ENCODE peak calls at places on chromosome 3, in ten cellular contexts. R, Z, H, P, K, N, J, Q, Y and U are unnamed samples.

GRCh38 chr3:111668912-111669488 is 73.9 kb upstream of the ZBED2 start:
- DNase-seq in R (peak), Z (no peak), H (peak), P (no peak), K (no peak), N (peak), J (peak), Q (peak), Y (peak), U (peak)

GRCh38 chr3:187742351-187743171 is 2.7 kb downstream of the BCL6 start:
- DNase-seq in R (no peak), Z (no peak), H (peak), P (no peak), K (peak), N (peak), J (no peak), Q (no peak), Y (no peak), U (no peak)

GRCh38 chr3:30510596-30510995 is 95.8 kb upstream of the TGFBR2 start:
- DNase-seq in R (no peak), Z (no peak), H (no peak), P (no peak), K (no peak), N (no peak), J (peak), Q (no peak), Y (no peak), U (no peak)

GRCh38 chr3:63141-63845 is 133.3 kb upstream of the CHL1 start:
- DNase-seq in R (no peak), Z (no peak), H (no peak), P (no peak), K (no peak), N (no peak), J (no peak), Q (no peak), Y (no peak), U (no peak)

GRCh38 chr3:65713016-65713415 is 325.7 kb downstream of the MAGI1 start:
- DNase-seq in R (no peak), Z (no peak), H (no peak), P (no peak), K (no peak), N (no peak), J (no peak), Q (peak), Y (no peak), U (no peak)

GRCh38 chr3:95356764-95357501 is 1294.1 kb downstream of the NSUN3 start:
- DNase-seq in R (no peak), Z (no peak), H (no peak), P (no peak), K (no peak), N (no peak), J (no peak), Q (no peak), Y (no peak), U (no peak)

GRCh38 chr3:177781686-177782161 is 584.4 kb upstream of the TBL1XR1 start:
- DNase-seq in R (no peak), Z (peak), H (no peak), P (no peak), K (peak), N (no peak), J (no peak), Q (peak), Y (no peak), U (no peak)

GRCh38 chr3:52524752-52525661 is 8.7 kb downstream of the NT5DC2 start:
- DNase-seq in R (no peak), Z (peak), H (no peak), P (no peak), K (peak), N (no peak), J (peak), Q (no peak), Y (no peak), U (no peak)

GRCh38 chr3:165195226-165195625 is 958 bp downstream of the SLITRK3 start:
- DNase-seq in R (no peak), Z (peak), H (no peak), P (no peak), K (no peak), N (no peak), J (no peak), Q (no peak), Y (no peak), U (no peak)

GRCh38 chr3:20022954-20023644 is 11.0 kb upstream of the PP2D1 start:
- DNase-seq in R (no peak), Z (no peak), H (no peak), P (no peak), K (no peak), N (no peak), J (peak), Q (no peak), Y (no peak), U (no peak)

GRCh38 chr3:73783811-73784210 is 159.1 kb upstream of the PDZRN3 start:
- DNase-seq in R (no peak), Z (no peak), H (no peak), P (no peak), K (no peak), N (no peak), J (no peak), Q (no peak), Y (no peak), U (no peak)

GRCh38 chr3:151052329-151052728 is 33.1 kb upstream of the MED12L start:
- DNase-seq in R (no peak), Z (no peak), H (no peak), P (no peak), K (no peak), N (no peak), J (no peak), Q (no peak), Y (no peak), U (no peak)

GRCh38 chr3:27565201-27565827 is 81.1 kb upstream of the SLC4A7 start:
- DNase-seq in R (no peak), Z (no peak), H (no peak), P (no peak), K (no peak), N (no peak), J (no peak), Q (no peak), Y (no peak), U (no peak)

GRCh38 chr3:16286672-16287604 is 21.9 kb downstream of the OXNAD1 start:
- DNase-seq in R (no peak), Z (no peak), H (no peak), P (no peak), K (no peak), N (no peak), J (no peak), Q (no peak), Y (no peak), U (no peak)

GRCh38 chr3:16290827-16291196 is 25.8 kb downstream of the OXNAD1 start:
- DNase-seq in R (no peak), Z (no peak), H (no peak), P (no peak), K (no peak), N (peak), J (no peak), Q (no peak), Y (no peak), U (no peak)

GRCh38 chr3:16290007-16290826 is 25.2 kb downstream of the OXNAD1 start:
- DNase-seq in R (peak), Z (peak), H (peak), P (no peak), K (no peak), N (peak), J (peak), Q (peak), Y (peak), U (peak)

GRCh38 chr3:16289144-16289889 is 24.3 kb downstream of the OXNAD1 start:
- DNase-seq in R (no peak), Z (no peak), H (no peak), P (no peak), K (no peak), N (no peak), J (no peak), Q (no peak), Y (no peak), U (no peak)

GRCh38 chr3:16288664-16289063 is 23.7 kb downstream of the OXNAD1 start:
- DNase-seq in R (no peak), Z (no peak), H (no peak), P (no peak), K (peak), N (no peak), J (no peak), Q (no peak), Y (no peak), U (no peak)
- H3K4me3 ChIP-seq in R (no peak), Z (no peak), H (peak), P (no peak), K (no peak), N (no peak), J (no peak), Q (no peak), Y (no peak), U (peak)

DNA sequence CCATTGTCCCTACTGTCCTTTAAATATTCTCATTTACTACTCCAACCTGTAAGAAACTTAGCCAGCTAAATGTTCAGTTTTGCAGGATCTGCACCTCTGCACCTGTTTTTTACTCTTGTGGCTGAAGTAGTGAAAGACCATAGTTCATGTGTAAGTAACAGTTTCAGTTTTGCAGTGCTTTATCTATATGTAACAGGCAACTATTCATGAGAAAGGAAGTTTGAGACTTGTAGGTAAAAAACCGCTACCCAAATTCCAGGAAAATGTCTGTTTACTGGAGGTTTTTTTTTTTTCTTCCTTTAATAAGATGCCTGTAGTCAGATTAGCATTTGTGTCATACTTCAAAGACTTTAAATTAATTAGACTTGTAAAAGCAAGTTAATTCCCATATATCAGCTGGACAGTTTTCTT is 25.4 kb upstream of the MBNL1 start:
- DNase-seq in R (no peak), Z (no peak), H (peak), P (no peak), K (no peak), N (peak), J (no peak), Q (no peak), Y (no peak), U (peak)
- H3K27ac ChIP-seq in R (no peak), Z (no peak), H (peak), P (peak), K (peak), N (peak), J (no peak), Q (no peak), Y (peak), U (peak)

GRCh38 chr3:44993471-44994205 is 17.6 kb downstream of the EXOSC7 start:
- DNase-seq in R (no peak), Z (no peak), H (no peak), P (no peak), K (no peak), N (no peak), J (no peak), Q (peak), Y (peak), U (no peak)
- H3K4me3 ChIP-seq in R (no peak), Z (no peak), H (no peak), P (no peak), K (no peak), N (no peak), J (no peak), Q (no peak), Y (no peak), U (no peak)

GRCh38 chr3:18743761-18744160 is 318.6 kb upstream of the SATB1 start:
- DNase-seq in R (no peak), Z (no peak), H (no peak), P (no peak), K (no peak), N (peak), J (no peak), Q (no peak), Y (no peak), U (no peak)

GRCh38 chr3:18744472-18744871 is 319.3 kb upstream of the SATB1 start:
- DNase-seq in R (no peak), Z (no peak), H (no peak), P (no peak), K (no peak), N (no peak), J (no peak), Q (no peak), Y (no peak), U (no peak)

GRCh38 chr3:18739098-18739431 is 313.9 kb upstream of the SATB1 start:
- DNase-seq in R (no peak), Z (no peak), H (no peak), P (no peak), K (no peak), N (no peak), J (no peak), Q (no peak), Y (no peak), U (no peak)

GRCh38 chr3:18738393-18739097 is 313.4 kb upstream of the SATB1 start:
- DNase-seq in R (no peak), Z (no peak), H (no peak), P (no peak), K (no peak), N (no peak), J (no peak), Q (no peak), Y (no peak), U (no peak)

GRCh38 chr3:18740631-18741583 is 315.8 kb upstream of the SATB1 start:
- DNase-seq in R (no peak), Z (no peak), H (peak), P (no peak), K (no peak), N (peak), J (no peak), Q (no peak), Y (no peak), U (peak)
- H3K27ac ChIP-seq in R (no peak), Z (no peak), H (peak), P (no peak), K (no peak), N (peak), J (no peak), Q (no peak), Y (no peak), U (peak)